ENCODE peak calls at places on chromosomes 2 and 18, in ten cellular contexts. C, G, K, F, H, V, A, P, L and Y are unnamed samples.

GRCh38 chr2:219073413-219074129 is 12.8 kb upstream of the IHH start:
- DNase-seq in C (no peak), G (peak), K (no peak), F (no peak), H (peak), V (peak), A (peak), P (no peak), L (peak), Y (no peak)

GRCh38 chr18:3048121-3048520 is 35.2 kb upstream of the LPIN2 start:
- DNase-seq in C (no peak), G (no peak), K (no peak), F (no peak), H (no peak), V (no peak), A (no peak), P (no peak), L (no peak), Y (no peak)

GRCh38 chr2:95342556-95343320 is 45.6 kb downstream of the KCNIP3 start:
- DNase-seq in C (no peak), G (no peak), K (no peak), F (peak), H (no peak), V (no peak), A (no peak), P (no peak), L (no peak), Y (no peak)

GRCh38 chr2:79437416-79438281 is 75.2 kb upstream of the CTNNA2 start:
- DNase-seq in C (no peak), G (no peak), K (no peak), F (no peak), H (no peak), V (no peak), A (no peak), P (no peak), L (no peak), Y (no peak)

GRCh38 chr2:204483497-204484164 is 61.6 kb upstream of the PARD3B start:
- DNase-seq in C (peak), G (peak), K (no peak), F (no peak), H (no peak), V (peak), A (no peak), P (no peak), L (peak), Y (no peak)

GRCh38 chr18:12507007-12507406 is 99.3 kb downstream of the PRELID3A start:
- DNase-seq in C (no peak), G (no peak), K (no peak), F (no peak), H (no peak), V (no peak), A (no peak), P (no peak), L (no peak), Y (no peak)

GRCh38 chr18:74342416-74343043 is 26.9 kb downstream of the C18orf63 start:
- DNase-seq in C (no peak), G (peak), K (no peak), F (no peak), H (peak), V (peak), A (peak), P (no peak), L (peak), Y (no peak)

GRCh38 chr18:31646332-31646822 is 38.0 kb downstream of the B4GALT6 start:
- DNase-seq in C (no peak), G (no peak), K (no peak), F (no peak), H (no peak), V (no peak), A (no peak), P (no peak), L (no peak), Y (no peak)

GRCh38 chr2:172311921-172312345 is 115.5 kb upstream of the ITGA6 start:
- DNase-seq in C (no peak), G (peak), K (no peak), F (no peak), H (no peak), V (no peak), A (no peak), P (no peak), L (peak), Y (no peak)

GRCh38 chr2:64262816-64263215 is 118.6 kb upstream of the PELI1 start:
- DNase-seq in C (no peak), G (no peak), K (no peak), F (no peak), H (no peak), V (no peak), A (no peak), P (no peak), L (no peak), Y (no peak)

GRCh38 chr2:196431957-196432356 is 207.6 kb upstream of the CCDC150 start:
- DNase-seq in C (no peak), G (peak), K (no peak), F (no peak), H (no peak), V (peak), A (no peak), P (no peak), L (no peak), Y (no peak)

GRCh38 chr2:74708883-74709282 is 54.8 kb downstream of the SEMA4F start:
- DNase-seq in C (no peak), G (peak), K (no peak), F (no peak), H (peak), V (peak), A (no peak), P (peak), L (no peak), Y (no peak)

GRCh38 chr2:68827681-68828080 is 43.5 kb downstream of the BMP10 start:
- DNase-seq in C (no peak), G (peak), K (no peak), F (no peak), H (no peak), V (no peak), A (no peak), P (no peak), L (no peak), Y (no peak)

GRCh38 chr2:184346338-184346862 is 251.9 kb upstream of the ZNF804A start:
- DNase-seq in C (no peak), G (no peak), K (no peak), F (no peak), H (peak), V (no peak), A (no peak), P (no peak), L (no peak), Y (no peak)

GRCh38 chr2:67340118-67341011 is 56.8 kb upstream of the ETAA1 start:
- DNase-seq in C (no peak), G (no peak), K (no peak), F (no peak), H (no peak), V (no peak), A (no peak), P (no peak), L (no peak), Y (no peak)
- TF ChIP-seq CTCF in C (no peak), G (no peak), K (no peak), F (no peak), H (no peak), V (no peak), A (no peak), P (no peak), L (no peak), Y (no peak)

GRCh38 chr18:48334845-48335244 is 74.3 kb downstream of the ZBTB7C start:
- DNase-seq in C (no peak), G (no peak), K (no peak), F (no peak), H (no peak), V (no peak), A (no peak), P (no peak), L (no peak), Y (no peak)

GRCh38 chr18:48337053-48337452 is 72.1 kb downstream of the ZBTB7C start:
- DNase-seq in C (no peak), G (no peak), K (no peak), F (no peak), H (no peak), V (no peak), A (no peak), P (no peak), L (no peak), Y (no peak)

GRCh38 chr18:48338915-48339314 is 70.3 kb downstream of the ZBTB7C start:
- DNase-seq in C (no peak), G (no peak), K (no peak), F (no peak), H (no peak), V (no peak), A (no peak), P (no peak), L (no peak), Y (no peak)

GRCh38 chr18:48335829-48336228 is 73.4 kb downstream of the ZBTB7C start:
- DNase-seq in C (no peak), G (no peak), K (no peak), F (no peak), H (no peak), V (no peak), A (no peak), P (no peak), L (no peak), Y (no peak)

DNA sequence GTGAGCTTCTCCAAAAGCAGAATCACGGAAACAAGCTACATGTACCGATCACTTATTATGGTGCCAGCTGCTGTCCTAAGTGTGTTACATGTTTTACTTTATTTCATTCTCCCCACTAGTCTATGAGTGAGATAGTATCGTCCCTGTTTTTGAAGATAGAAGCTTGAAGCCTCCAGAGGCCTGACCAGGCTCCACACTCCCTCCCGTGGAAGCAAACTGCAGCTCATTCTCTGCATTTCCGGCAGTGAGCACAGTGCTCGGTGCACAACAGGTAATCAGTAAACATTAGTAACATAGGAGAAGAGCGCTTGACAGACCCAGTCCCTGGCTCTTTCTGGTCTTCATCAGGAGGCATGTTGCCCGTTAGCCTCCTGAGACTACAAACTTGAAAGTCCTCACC is 72.9 kb downstream of the ZBTB7C start:
- DNase-seq in C (no peak), G (peak), K (no peak), F (no peak), H (no peak), V (peak), A (no peak), P (no peak), L (no peak), Y (no peak)
- TF ChIP-seq CTCF in C (no peak), G (peak), K (no peak), F (no peak), H (peak), V (peak), A (no peak), P (peak), L (peak), Y (no peak)

GRCh38 chr2:51997571-51997970 is 965.6 kb upstream of the NRXN1 start:
- DNase-seq in C (no peak), G (peak), K (no peak), F (no peak), H (no peak), V (peak), A (no peak), P (no peak), L (no peak), Y (no peak)
- TF ChIP-seq CTCF in C (no peak), G (peak), K (no peak), F (no peak), H (no peak), V (no peak), A (no peak), P (no peak), L (no peak), Y (no peak)

GRCh38 chr2:189437931-189438330 is 3.3 kb upstream of the WDR75 start:
- DNase-seq in C (no peak), G (no peak), K (no peak), F (no peak), H (no peak), V (no peak), A (no peak), P (no peak), L (no peak), Y (no peak)

GRCh38 chr2:189440947-189441708 is at the start of gene WDR75:
- DNase-seq in C (peak), G (peak), K (peak), F (peak), H (peak), V (peak), A (peak), P (peak), L (peak), Y (peak)

GRCh38 chr2:189441709-189442074 is 418 bp downstream of the WDR75 start:
- DNase-seq in C (no peak), G (no peak), K (no peak), F (no peak), H (no peak), V (no peak), A (no peak), P (no peak), L (peak), Y (no peak)

GRCh38 chr2:189440644-189440946 is 679 bp upstream of the WDR75 start:
- DNase-seq in C (no peak), G (no peak), K (no peak), F (no peak), H (no peak), V (no peak), A (no peak), P (no peak), L (no peak), Y (no peak)

DNA sequence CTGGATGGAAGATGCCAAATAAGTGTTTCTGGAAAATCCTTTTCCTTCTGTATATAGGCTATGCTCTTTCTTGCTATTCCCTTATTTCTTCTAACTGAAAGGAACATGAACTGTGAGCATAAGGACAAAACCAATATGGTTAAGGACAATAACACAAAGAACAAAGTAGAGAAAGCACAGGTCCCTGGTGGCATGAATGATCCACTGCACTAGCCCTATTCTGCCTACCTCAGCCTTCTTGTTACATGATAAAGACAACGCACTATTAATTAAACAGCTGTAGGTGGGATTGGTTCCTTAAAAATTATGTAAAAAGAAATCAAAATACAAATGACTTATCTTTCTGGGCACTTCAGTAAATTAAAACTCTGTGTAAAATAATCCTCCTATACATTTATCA is 1.9 kb upstream of the WDR75 start:
- DNase-seq in C (no peak), G (no peak), K (no peak), F (no peak), H (no peak), V (no peak), A (no peak), P (no peak), L (no peak), Y (no peak)
- TF ChIP-seq CTCF in C (no peak), G (peak), K (no peak), F (no peak), H (peak), V (no peak), A (peak), P (no peak), L (no peak), Y (no peak)

GRCh38 chr18:53698907-53699306 is 525.6 kb downstream of the MBD2 start:
- DNase-seq in C (no peak), G (peak), K (no peak), F (peak), H (peak), V (peak), A (no peak), P (no peak), L (no peak), Y (no peak)
- TF ChIP-seq CTCF in C (peak), G (peak), K (no peak), F (peak), H (peak), V (peak), A (peak), P (peak), L (peak), Y (no peak)

DNA sequence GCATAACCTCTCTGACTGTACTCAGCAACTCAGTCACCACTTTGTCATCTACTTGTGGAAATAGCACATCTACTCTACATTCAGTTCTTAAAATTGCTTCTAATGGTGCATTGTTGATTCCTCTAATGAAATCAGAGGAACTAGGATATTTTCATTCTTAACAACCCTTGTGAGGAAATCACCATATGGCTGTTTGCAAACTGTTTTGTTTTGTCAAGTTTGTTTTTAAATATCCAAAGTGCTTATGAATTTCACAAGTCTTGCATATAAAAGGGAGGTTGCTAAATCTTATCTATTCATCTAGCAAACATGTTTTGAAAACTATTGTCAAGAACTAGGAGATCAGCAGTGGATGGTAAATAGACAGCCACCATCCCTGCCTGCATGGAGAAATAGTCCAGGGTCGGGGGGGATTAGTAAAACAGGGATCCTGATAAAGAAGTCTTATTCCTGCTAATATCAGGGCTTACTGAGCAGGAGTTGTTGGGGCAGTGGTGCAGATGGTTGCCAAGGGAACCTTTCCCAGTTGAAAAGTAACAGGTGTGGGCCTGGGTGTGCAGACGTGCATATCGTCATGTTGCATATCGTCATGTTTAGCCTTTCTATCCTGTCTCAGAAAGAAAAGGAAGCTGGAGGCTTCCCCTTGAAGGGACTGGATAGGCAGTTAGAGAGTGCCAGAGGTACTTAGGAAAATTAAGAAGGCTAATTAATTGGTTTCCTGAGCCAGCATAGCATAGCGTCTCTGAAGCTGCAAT is 7.5 kb upstream of the MYO3B start:
- DNase-seq in C (no peak), G (no peak), K (no peak), F (no peak), H (no peak), V (no peak), A (no peak), P (no peak), L (no peak), Y (no peak)
- TF ChIP-seq CTCF in C (no peak), G (no peak), K (no peak), F (no peak), H (no peak), V (no peak), A (no peak), P (no peak), L (no peak), Y (no peak)

GRCh38 chr2:220539481-220539880 is 912.1 kb downstream of the SLC4A3 start:
- DNase-seq in C (no peak), G (no peak), K (no peak), F (no peak), H (no peak), V (no peak), A (no peak), P (no peak), L (no peak), Y (no peak)

GRCh38 chr2:220528180-220528579 is 900.8 kb downstream of the SLC4A3 start:
- DNase-seq in C (no peak), G (peak), K (no peak), F (no peak), H (no peak), V (peak), A (no peak), P (no peak), L (no peak), Y (no peak)

GRCh38 chr2:220531216-220531615 is 903.8 kb downstream of the SLC4A3 start:
- DNase-seq in C (no peak), G (no peak), K (no peak), F (no peak), H (no peak), V (no peak), A (no peak), P (no peak), L (no peak), Y (no peak)

DNA sequence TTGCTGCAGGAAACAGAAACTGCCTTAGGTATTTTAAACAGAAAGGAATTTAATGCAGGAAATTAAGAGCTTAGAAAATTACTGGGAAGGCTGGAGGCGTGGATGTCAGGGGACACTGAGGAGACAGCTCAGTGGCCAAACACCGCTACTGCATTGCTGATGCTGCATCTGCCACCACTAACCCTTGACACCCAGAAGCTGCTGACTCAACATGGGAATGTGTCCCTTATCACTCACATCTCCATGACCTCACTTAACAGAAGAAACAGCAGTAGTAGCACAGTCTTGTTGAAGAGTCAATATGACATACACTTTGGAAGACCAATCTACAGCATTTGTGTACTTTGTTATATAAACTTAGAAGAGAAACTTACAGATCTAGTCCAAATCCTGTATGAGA is 906.1 kb downstream of the SLC4A3 start:
- DNase-seq in C (no peak), G (peak), K (no peak), F (no peak), H (peak), V (peak), A (no peak), P (no peak), L (no peak), Y (no peak)
- TF ChIP-seq CTCF in C (no peak), G (peak), K (no peak), F (no peak), H (peak), V (peak), A (peak), P (no peak), L (no peak), Y (no peak)

GRCh38 chr2:105919826-105920225 is 175.1 kb downstream of the NCK2 start:
- DNase-seq in C (no peak), G (peak), K (peak), F (no peak), H (peak), V (peak), A (peak), P (no peak), L (no peak), Y (no peak)
- TF ChIP-seq CTCF in C (peak), G (peak), K (peak), F (peak), H (peak), V (peak), A (peak), P (peak), L (no peak), Y (no peak)

DNA sequence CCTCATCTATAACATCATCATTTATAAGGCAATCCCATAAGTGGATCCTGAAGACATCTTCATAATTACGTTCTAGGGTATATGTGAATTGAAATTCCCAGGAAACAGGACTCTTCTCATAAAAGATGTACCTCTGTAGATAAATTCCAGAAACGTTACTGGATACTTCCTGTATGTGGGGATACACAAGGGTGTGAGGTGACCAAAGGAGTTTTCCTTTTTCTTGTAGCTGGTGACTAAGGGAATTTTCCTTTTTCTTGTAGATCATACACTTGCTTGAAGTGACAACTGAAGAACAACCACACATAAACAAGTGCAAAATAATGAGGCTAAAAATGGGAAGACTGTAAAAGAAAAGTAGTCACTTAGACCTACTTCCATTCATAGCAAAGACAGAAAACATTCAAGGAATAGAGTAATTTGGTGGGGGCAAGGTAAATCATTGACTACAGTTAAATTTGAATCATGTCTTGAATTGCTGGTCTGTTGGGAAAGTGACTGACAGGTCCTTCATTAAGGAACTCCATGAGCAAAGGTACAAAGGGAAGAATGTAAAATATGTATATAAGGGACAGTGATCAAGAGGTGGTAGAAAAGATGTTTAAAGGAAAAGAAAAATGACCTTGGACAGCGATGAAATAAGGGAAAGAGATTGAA is 53.2 kb upstream of the UBE2E3 start:
- DNase-seq in C (no peak), G (no peak), K (no peak), F (no peak), H (no peak), V (no peak), A (no peak), P (no peak), L (no peak), Y (no peak)
- TF ChIP-seq CTCF in C (no peak), G (no peak), K (no peak), F (no peak), H (no peak), V (no peak), A (no peak), P (no peak), L (no peak), Y (no peak)